ENCODE peak calls at places on chromosome 5, in six cellular contexts. O, M, A, G, Z and E are unnamed samples.

GRCh38 chr5:93925321-93925720 is 183.9 kb upstream of the POU5F2 start:
- DNase-seq in Z (no peak), M (no peak), O (no peak), G (no peak), A (no peak), E (no peak)

GRCh38 chr5:16855475-16855874 is 80.6 kb downstream of the MYO10 start:
- DNase-seq in M (no peak), O (peak), Z (peak), G (no peak), A (no peak), E (no peak)

GRCh38 chr5:11046160-11046559 is 285.1 kb upstream of the DAP start:
- DNase-seq in M (no peak), G (no peak), O (no peak), Z (peak), A (no peak), E (peak)

GRCh38 chr5:150140830-150141229 is 14.8 kb downstream of the PDGFRB start:
- DNase-seq in Z (peak), O (no peak), M (peak), A (no peak), G (peak), E (peak)

GRCh38 chr5:94691947-94692346 is 73.5 kb downstream of the SLF1 start:
- DNase-seq in M (no peak), Z (peak), G (no peak), A (no peak), O (no peak), E (peak)

GRCh38 chr5:165495829-165496380 is 1990.5 kb downstream of the MAT2B start:
- DNase-seq in M (no peak), O (no peak), Z (no peak), A (no peak), G (no peak), E (no peak)

GRCh38 chr5:159128070-159128507 is 28.4 kb upstream of the EBF1 start:
- DNase-seq in Z (no peak), M (no peak), G (no peak), O (no peak), A (no peak), E (no peak)

GRCh38 chr5:6899215-6899614 is 186.0 kb downstream of the TENT4A start:
- DNase-seq in O (no peak), M (no peak), A (no peak), Z (peak), G (no peak), E (no peak)

GRCh38 chr5:6483880-6484382 is 35.3 kb downstream of the UBE2QL1 start:
- DNase-seq in A (no peak), Z (no peak), O (no peak), G (no peak), M (no peak), E (no peak)

GRCh38 chr5:150159741-150160179 is 4.1 kb upstream of the PDGFRB start:
- DNase-seq in M (peak), O (peak), G (peak), Z (peak), A (no peak), E (peak)

GRCh38 chr5:168669156-168669555 is 90.0 kb upstream of the PANK3 start:
- DNase-seq in O (no peak), G (no peak), A (no peak), Z (no peak), M (no peak), E (no peak)

GRCh38 chr5:15243301-15244020 is 256.5 kb upstream of the FBXL7 start:
- DNase-seq in Z (no peak), A (no peak), G (no peak), O (no peak), M (no peak), E (no peak)

GRCh38 chr5:163397368-163397767 is 40.0 kb upstream of the CCNG1 start:
- DNase-seq in O (no peak), M (no peak), A (no peak), Z (no peak), G (no peak), E (no peak)

GRCh38 chr5:98424681-98425454 is 348.6 kb upstream of the RGMB start:
- DNase-seq in M (no peak), Z (peak), G (no peak), A (no peak), O (no peak), E (peak)

GRCh38 chr5:143968071-143968878 is 156.3 kb downstream of the HMHB1 start:
- DNase-seq in M (no peak), O (no peak), G (no peak), A (peak), Z (peak), E (peak)

GRCh38 chr5:172437445-172438303 is 16.7 kb downstream of the SH3PXD2B start:
- DNase-seq in G (peak), Z (peak), A (peak), M (peak), O (peak), E (peak)

GRCh38 chr5:39476466-39477215 is 51.9 kb upstream of the DAB2 start:
- DNase-seq in G (peak), M (no peak), Z (peak), A (no peak), O (no peak), E (peak)

GRCh38 chr5:77211013-77211690 is 672 bp downstream of the PDE8B start:
- DNase-seq in A (no peak), M (no peak), O (peak), Z (peak), G (no peak), E (no peak)

DNA sequence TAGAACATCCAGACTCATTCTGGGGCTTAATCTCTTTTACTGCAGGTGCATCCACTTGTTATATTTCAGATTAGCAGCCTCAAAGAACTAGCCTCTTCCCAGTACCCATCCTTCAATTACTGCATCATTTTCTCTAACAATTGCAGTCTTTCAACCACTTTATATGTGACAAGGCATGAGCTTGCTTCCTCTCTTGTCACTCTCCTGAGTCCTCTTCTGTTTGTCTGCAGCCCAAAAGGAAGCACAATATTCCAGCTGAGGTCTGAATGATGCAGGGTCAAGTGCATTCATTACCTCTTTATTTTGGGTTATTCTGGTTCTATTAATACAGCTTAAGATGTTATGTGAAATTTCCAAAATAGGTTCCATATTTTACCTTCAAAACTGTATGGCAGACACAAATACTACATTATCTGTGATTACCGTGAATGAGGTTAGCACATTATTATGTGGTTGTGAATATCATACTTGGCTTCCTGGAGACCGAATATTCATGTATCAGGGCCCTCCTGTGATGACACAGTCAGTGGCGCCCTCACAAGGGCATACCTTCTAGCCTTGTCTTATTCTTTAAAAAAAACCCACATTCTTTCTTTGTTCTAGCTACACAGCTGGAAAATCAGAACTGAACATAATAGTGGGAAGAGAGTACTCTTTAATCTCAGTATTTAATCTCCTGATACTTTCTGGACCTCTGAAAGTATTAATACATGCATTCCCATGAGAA is 323.8 kb downstream of the PDE4D start:
- DNase-seq in G (no peak), O (no peak), A (no peak), M (no peak), Z (no peak), E (no peak)
- H3K27ac ChIP-seq in G (no peak), O (no peak), A (no peak), M (no peak), Z (no peak), E (no peak)

GRCh38 chr5:56095579-56096102 is 100.9 kb upstream of the IL6ST start:
- DNase-seq in M (no peak), G (no peak), O (no peak), A (no peak), Z (no peak), E (no peak)
- H3K27ac ChIP-seq in M (no peak), G (no peak), O (no peak), A (no peak), Z (no peak), E (no peak)

DNA sequence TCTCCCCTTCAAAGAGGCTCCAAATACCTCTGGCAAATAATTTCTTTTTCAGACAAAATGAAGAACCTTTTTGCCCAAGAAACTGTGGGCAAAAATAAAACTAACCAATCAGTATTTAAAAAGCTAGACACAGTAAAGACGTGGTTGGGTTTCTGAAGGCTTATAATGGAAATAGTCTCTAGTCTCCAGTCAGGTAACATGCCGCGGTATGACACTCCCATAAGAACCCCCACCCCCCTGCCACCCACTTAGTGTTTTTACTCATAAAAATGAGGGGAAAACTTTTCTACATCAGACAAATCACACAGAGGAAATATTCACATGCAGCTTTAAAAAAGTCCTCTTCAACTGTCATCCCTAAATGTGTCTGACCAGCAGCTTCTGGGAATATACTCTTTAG is 105.3 kb downstream of the THBS4 start:
- DNase-seq in Z (no peak), A (no peak), G (no peak), O (no peak), M (no peak), E (no peak)
- H3K27ac ChIP-seq in Z (peak), A (no peak), G (no peak), O (peak), M (peak), E (no peak)

GRCh38 chr5:52863715-52864114 is 76.0 kb downstream of the ITGA1 start:
- DNase-seq in O (no peak), A (no peak), G (no peak), Z (no peak), M (no peak), E (no peak)

GRCh38 chr5:52864884-52865283 is 77.2 kb downstream of the ITGA1 start:
- DNase-seq in A (no peak), M (no peak), Z (no peak), O (no peak), G (no peak), E (peak)

GRCh38 chr5:52861368-52861767 is 73.7 kb downstream of the ITGA1 start:
- DNase-seq in G (no peak), Z (no peak), O (no peak), M (no peak), A (no peak), E (no peak)

GRCh38 chr5:52867809-52868208 is 80.1 kb downstream of the ITGA1 start:
- DNase-seq in A (no peak), O (no peak), G (no peak), M (no peak), Z (peak), E (peak)

GRCh38 chr5:52864376-52864775 is 76.7 kb downstream of the ITGA1 start:
- DNase-seq in Z (peak), O (no peak), M (no peak), G (no peak), A (no peak), E (no peak)
- H3K27ac ChIP-seq in Z (no peak), O (peak), M (peak), G (peak), A (no peak), E (peak)

GRCh38 chr5:368162-369084 is 46.9 kb downstream of the AHRR start:
- DNase-seq in O (no peak), A (no peak), M (no peak), G (peak), Z (no peak), E (peak)

GRCh38 chr5:370959-371810 is 49.7 kb downstream of the AHRR start:
- DNase-seq in M (no peak), A (no peak), G (peak), O (no peak), Z (peak), E (no peak)

GRCh38 chr5:367358-368130 is 46.0 kb downstream of the AHRR start:
- DNase-seq in A (no peak), G (peak), O (no peak), Z (no peak), M (no peak), E (no peak)

GRCh38 chr5:370311-370958 is 48.9 kb downstream of the AHRR start:
- DNase-seq in A (no peak), O (no peak), Z (no peak), G (peak), M (no peak), E (no peak)

DNA sequence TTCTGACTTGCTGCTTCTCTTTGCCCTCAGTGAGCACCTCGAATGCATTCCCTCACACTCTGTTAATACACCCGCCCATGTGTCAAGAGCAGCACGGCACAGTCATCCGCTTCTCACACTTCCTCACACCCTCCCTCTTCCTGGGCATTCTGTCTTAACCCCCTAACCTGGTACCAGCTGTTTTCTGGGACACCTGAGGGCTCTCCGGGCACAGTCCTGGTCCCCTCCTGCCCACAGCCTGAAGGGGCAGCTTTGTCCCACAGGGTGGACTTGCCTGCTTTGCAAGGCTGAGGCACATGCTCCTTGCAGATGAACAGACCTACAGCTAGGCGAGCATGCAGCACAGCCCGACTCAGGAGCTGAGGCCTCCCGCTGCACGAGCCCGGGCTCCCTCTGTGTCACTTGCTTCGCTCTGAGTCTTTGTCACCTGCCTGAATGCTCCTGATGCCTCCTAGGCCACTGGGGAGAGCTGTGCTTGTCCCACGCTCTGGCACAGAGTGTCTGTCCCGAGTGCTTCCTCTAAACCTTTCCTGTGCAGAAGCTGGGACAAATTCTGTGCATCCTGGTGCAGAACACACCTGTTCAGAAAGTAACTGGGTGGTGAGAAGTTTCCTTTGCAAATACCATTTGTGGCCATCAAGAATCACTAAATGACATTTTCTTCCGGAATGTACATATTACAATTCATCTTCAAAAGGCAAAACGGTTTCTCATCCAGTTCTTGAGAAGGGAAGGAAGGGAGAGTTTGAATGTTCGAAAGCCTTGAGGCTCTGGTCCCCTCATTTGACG is 47.8 kb downstream of the AHRR start:
- DNase-seq in G (peak), M (no peak), O (no peak), Z (no peak), A (no peak), E (no peak)
- H3K27ac ChIP-seq in G (peak), M (no peak), O (no peak), Z (no peak), A (no peak), E (peak)

GRCh38 chr5:31193591-31194457 is at the start of gene CDH6:
- DNase-seq in M (peak), O (no peak), A (no peak), G (no peak), Z (peak), E (peak)

GRCh38 chr5:31196309-31196708 is 2.8 kb downstream of the CDH6 start:
- DNase-seq in G (no peak), O (no peak), Z (peak), A (no peak), M (no peak), E (peak)

GRCh38 chr5:31193026-31193425 is 460 bp upstream of the CDH6 start:
- DNase-seq in O (no peak), M (no peak), A (no peak), Z (no peak), G (no peak), E (no peak)

GRCh38 chr5:31194892-31195291 is 1.4 kb downstream of the CDH6 start:
- DNase-seq in Z (peak), A (no peak), G (no peak), O (no peak), M (no peak), E (peak)

GRCh38 chr5:31194458-31194808 is 947 bp downstream of the CDH6 start:
- DNase-seq in A (no peak), M (no peak), G (no peak), Z (peak), O (no peak), E (no peak)
- H3K27ac ChIP-seq in A (no peak), M (peak), G (no peak), Z (no peak), O (peak), E (peak)

GRCh38 chr5:139847091-139847490 is 51.5 kb downstream of the PSD2 start:
- DNase-seq in Z (no peak), G (no peak), M (no peak), O (no peak), A (no peak), E (no peak)

GRCh38 chr5:139847790-139848507 is 52.3 kb downstream of the PSD2 start:
- DNase-seq in M (peak), Z (peak), G (no peak), A (no peak), O (peak), E (peak)

GRCh38 chr5:139849942-139850341 is 54.3 kb downstream of the PSD2 start:
- DNase-seq in O (no peak), A (no peak), M (no peak), G (no peak), Z (peak), E (no peak)

GRCh38 chr5:139849501-139849900 is 53.9 kb downstream of the PSD2 start:
- DNase-seq in M (no peak), A (no peak), Z (no peak), G (no peak), O (no peak), E (no peak)

GRCh38 chr5:139848508-139849100 is 53.0 kb downstream of the PSD2 start:
- DNase-seq in G (no peak), A (no peak), O (peak), M (peak), Z (no peak), E (no peak)
- H3K27ac ChIP-seq in G (no peak), A (no peak), O (peak), M (peak), Z (no peak), E (no peak)

GRCh38 chr5:145934276-145934675 is 2.1 kb upstream of the SH3RF2 start:
- DNase-seq in O (no peak), M (no peak), A (no peak), G (no peak), Z (no peak), E (no peak)

GRCh38 chr5:145938699-145939531 is 2.5 kb downstream of the SH3RF2 start:
- DNase-seq in A (no peak), Z (no peak), G (peak), M (no peak), O (no peak), E (no peak)

GRCh38 chr5:145937432-145938250 is 1.3 kb downstream of the SH3RF2 start:
- DNase-seq in Z (peak), G (peak), M (no peak), A (peak), O (no peak), E (no peak)

GRCh38 chr5:145939532-145940065 is 3.2 kb downstream of the SH3RF2 start:
- DNase-seq in Z (no peak), G (no peak), M (no peak), O (no peak), A (no peak), E (no peak)

DNA sequence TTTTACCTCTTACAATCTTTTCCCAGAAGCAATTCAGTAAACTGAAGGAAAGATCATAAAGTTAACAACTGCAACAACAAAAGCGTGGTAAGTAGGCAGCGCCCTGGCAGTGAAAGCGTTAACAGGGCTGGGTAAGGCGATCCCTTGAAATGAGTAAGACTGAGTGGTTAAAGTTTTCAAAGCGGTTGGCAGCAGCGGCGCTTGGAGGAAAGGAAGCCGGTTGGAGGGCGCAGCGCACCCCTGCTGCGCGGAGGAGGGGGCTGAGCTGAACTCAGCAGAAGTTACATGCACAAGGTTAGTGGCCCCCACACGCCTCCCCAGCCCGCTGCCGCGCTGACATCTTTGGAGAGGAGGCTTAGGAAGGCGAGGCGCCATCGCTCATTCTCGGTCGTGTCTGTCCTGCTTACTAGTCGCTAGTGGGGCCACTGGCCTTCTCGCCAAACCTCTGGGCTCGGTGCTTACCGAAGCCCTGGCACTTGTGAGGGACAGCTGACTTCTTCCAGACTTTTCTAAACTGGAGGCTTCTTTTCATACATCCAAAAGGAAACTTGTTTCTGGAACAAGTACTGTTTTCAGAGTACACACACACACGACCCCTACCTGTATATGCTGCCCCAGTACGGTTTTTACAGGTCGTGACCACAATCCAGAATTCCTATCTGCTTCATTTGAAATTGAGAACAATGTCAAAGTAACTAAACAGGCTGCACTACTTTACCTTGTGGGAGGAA is at the start of gene SH3RF2:
- DNase-seq in A (peak), Z (peak), M (peak), O (no peak), G (peak), E (peak)
- H3K27ac ChIP-seq in A (peak), Z (no peak), M (peak), O (no peak), G (peak), E (peak)